ENCODE peak calls at places on chromosomes 13 and 19, in seven cellular contexts. C, D, G, N, W, J and V are unnamed samples. For H3K36me3, the result is how much of the 10 kb centered on the place peaks cover.

GRCh38 chr13:30864352-30865130 is 41.5 kb upstream of the MEDAG start:
- DNase-seq in D (no peak), W (no peak), N (no peak), J (no peak), G (no peak), C (no peak), V (no peak)

GRCh38 chr13:99496322-99497142 is 4.7 kb upstream of the TM9SF2 start:
- DNase-seq in W (peak), C (peak), D (peak), G (no peak), N (no peak), J (peak), V (peak)

GRCh38 chr19:43351998-43352746 is 1.3 kb upstream of the CD177 start:
- DNase-seq in C (no peak), N (no peak), J (no peak), G (no peak), W (no peak), D (no peak), V (no peak)

GRCh38 chr13:112064222-112064621 is 2.7 kb upstream of the SOX1 start:
- DNase-seq in J (no peak), C (no peak), D (no peak), W (no peak), G (no peak), N (no peak), V (no peak)

GRCh38 chr19:5590151-5590864 is 22.6 kb upstream of the TINCR start:
- DNase-seq in J (no peak), G (no peak), C (peak), D (no peak), N (no peak), W (no peak), V (no peak)

GRCh38 chr19:30001794-30002193 is 59.8 kb downstream of the URI1 start:
- DNase-seq in J (no peak), D (no peak), G (peak), N (no peak), C (no peak), W (no peak), V (no peak)

GRCh38 chr13:99465454-99465853 is 35.8 kb upstream of the TM9SF2 start:
- DNase-seq in N (no peak), C (no peak), J (no peak), D (no peak), W (no peak), G (no peak), V (no peak)

GRCh38 chr13:97189943-97190342 is 32.2 kb upstream of the MBNL2 start:
- DNase-seq in N (no peak), C (no peak), J (no peak), G (no peak), W (no peak), D (no peak), V (no peak)

GRCh38 chr19:49746206-49746958 is 16.7 kb downstream of the TSKS start:
- DNase-seq in D (peak), G (no peak), C (peak), N (peak), W (peak), J (no peak), V (peak)

GRCh38 chr13:113157929-113158747 is at the start of gene PROZ:
- DNase-seq in J (no peak), N (no peak), G (no peak), D (no peak), W (no peak), C (no peak), V (no peak)

GRCh38 chr13:71828117-71828516 is 38.9 kb downstream of the DACH1 start:
- DNase-seq in J (no peak), G (peak), D (no peak), C (no peak), W (no peak), N (no peak), V (no peak)

GRCh38 chr19:7376151-7376852 is 27.6 kb downstream of the ARHGEF18 start:
- DNase-seq in D (no peak), G (no peak), N (no peak), J (no peak), C (no peak), W (no peak), V (no peak)

GRCh38 chr19:13181747-13182388 is 31.7 kb downstream of the IER2 start:
- DNase-seq in J (no peak), C (peak), D (peak), G (peak), N (peak), W (peak), V (peak)

GRCh38 chr13:89977203-89977602 is 1370.3 kb upstream of the MIR17HG start:
- DNase-seq in G (no peak), C (no peak), D (no peak), W (no peak), J (no peak), N (no peak), V (no peak)

GRCh38 chr13:95704510-95704909 is 27.6 kb downstream of the DNAJC3 start:
- DNase-seq in N (no peak), C (no peak), G (no peak), J (no peak), D (no peak), W (no peak), V (no peak)
- TF ChIP-seq CTCF in N (no peak), C (no peak), G (peak), J (peak), D (no peak), W (no peak), V (peak)

GRCh38 chr19:48133094-48133493 is 22.5 kb upstream of the PLA2G4C start:
- DNase-seq in N (no peak), J (no peak), W (no peak), D (no peak), C (no peak), G (no peak), V (no peak)

GRCh38 chr19:48139053-48139452 is 28.4 kb upstream of the PLA2G4C start:
- DNase-seq in D (no peak), W (no peak), N (no peak), J (no peak), G (no peak), C (no peak), V (no peak)

GRCh38 chr19:48135411-48135810 is 24.8 kb upstream of the PLA2G4C start:
- DNase-seq in J (no peak), G (no peak), N (no peak), W (no peak), D (no peak), C (no peak), V (no peak)

GRCh38 chr19:48137411-48137810 is 26.8 kb upstream of the PLA2G4C start:
- DNase-seq in G (no peak), J (no peak), C (no peak), N (no peak), W (no peak), D (no peak), V (no peak)

GRCh38 chr19:48136547-48136946 is 25.9 kb upstream of the PLA2G4C start:
- DNase-seq in N (no peak), J (no peak), G (no peak), C (no peak), D (no peak), W (no peak), V (no peak)
- H3K4me3 ChIP-seq in N (no peak), J (no peak), G (no peak), C (no peak), D (no peak), W (no peak), V (no peak)

DNA sequence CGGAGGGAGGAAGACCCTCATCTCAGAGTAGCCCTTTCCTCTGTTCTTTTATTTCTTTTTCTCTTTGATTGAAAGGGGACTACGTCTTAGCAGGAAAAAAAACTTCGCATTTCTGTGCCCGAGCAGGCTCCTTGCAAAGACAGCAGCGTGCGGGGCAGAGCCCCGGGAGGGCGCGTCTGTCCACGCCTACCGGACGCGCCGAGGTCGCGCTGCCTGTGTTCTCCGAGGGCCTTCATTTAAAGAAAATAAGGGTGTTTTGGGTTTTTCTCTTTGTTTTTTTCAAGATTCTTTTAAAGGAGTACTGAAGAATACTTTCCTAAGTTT is 29.2 kb downstream of the CERS1 start:
- DNase-seq in G (no peak), D (no peak), W (no peak), N (no peak), C (no peak), J (no peak), V (no peak)
- H3K36me3 ChIP-seq in G (under half), D (under half), W (half or more), N (half or more), C (half or more), J (under half), V (under half)

GRCh38 chr13:52665325-52665724 is 12.7 kb downstream of the SUGT1 start:
- DNase-seq in J (no peak), W (no peak), C (no peak), G (peak), D (no peak), N (no peak), V (peak)
- TF ChIP-seq CTCF in J (peak), W (peak), C (no peak), G (peak), D (peak), N (peak), V (peak)

GRCh38 chr13:25169951-25170553 is 2.0 kb downstream of the AMER2 start:
- DNase-seq in N (no peak), C (no peak), W (no peak), J (no peak), G (no peak), D (no peak), V (no peak)

GRCh38 chr13:25167775-25168174 is 4.3 kb downstream of the AMER2 start:
- DNase-seq in G (no peak), C (no peak), N (no peak), W (no peak), J (no peak), D (no peak), V (no peak)

GRCh38 chr13:25170554-25171107 is 1.5 kb downstream of the AMER2 start:
- DNase-seq in G (peak), J (no peak), N (no peak), C (no peak), D (no peak), W (no peak), V (no peak)

GRCh38 chr13:25168800-25169199 is 3.3 kb downstream of the AMER2 start:
- DNase-seq in J (no peak), D (no peak), C (no peak), G (no peak), N (no peak), W (no peak), V (no peak)

GRCh38 chr13:25169356-25169755 is 2.7 kb downstream of the AMER2 start:
- DNase-seq in D (no peak), J (no peak), N (no peak), G (no peak), C (no peak), W (no peak), V (no peak)
- H3K4me3 ChIP-seq in D (no peak), J (no peak), N (no peak), G (no peak), C (no peak), W (no peak), V (no peak)

DNA sequence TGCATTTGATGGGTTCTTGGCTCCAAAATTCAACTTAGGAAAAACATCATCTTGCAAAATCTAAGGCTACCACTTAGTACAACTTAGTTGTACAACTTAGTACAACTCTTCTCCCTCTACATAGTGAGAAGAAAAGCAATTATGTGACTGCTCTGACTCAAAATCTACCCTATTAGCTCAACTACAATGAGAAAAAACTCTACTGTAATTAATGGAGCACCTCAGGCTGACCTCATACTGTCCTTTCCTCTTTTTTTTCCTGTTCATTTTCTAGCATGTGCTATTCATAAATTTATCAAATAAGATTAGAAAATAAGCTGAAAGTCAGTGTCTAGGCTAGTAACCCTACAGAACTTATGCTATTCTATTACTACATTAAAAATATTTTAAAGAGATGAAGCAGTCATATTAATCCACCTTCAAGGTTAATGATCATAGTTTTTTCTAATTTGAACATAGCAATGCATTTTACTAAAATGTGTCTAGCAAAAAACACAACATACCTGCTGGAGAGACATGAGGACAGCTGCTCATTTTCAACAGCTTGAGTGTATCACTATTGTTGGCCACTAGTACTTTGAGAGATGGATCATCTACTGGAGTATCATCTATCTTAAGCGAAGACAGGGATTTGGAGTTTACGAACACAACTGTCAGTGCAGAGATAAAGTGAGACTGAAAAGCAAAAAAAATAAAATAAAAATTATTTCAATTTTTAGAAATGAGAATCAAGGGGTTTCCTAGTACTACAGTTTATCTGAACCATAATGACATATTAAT is 11.9 kb downstream of the FBXL3 start:
- DNase-seq in J (no peak), D (no peak), N (no peak), C (no peak), W (no peak), G (no peak), V (no peak)
- H3K36me3 ChIP-seq in J (under half), D (half or more), N (half or more), C (half or more), W (half or more), G (under half), V (under half)

GRCh38 chr13:63026285-63026797 is 1610.7 kb upstream of the PCDH20 start:
- DNase-seq in J (no peak), D (no peak), C (no peak), G (no peak), N (no peak), W (no peak), V (no peak)

GRCh38 chr13:63025741-63026140 is 1610.1 kb upstream of the PCDH20 start:
- DNase-seq in C (no peak), N (no peak), J (no peak), G (no peak), D (no peak), W (no peak), V (no peak)

GRCh38 chr13:63024458-63024857 is 1608.8 kb upstream of the PCDH20 start:
- DNase-seq in N (no peak), D (no peak), G (no peak), W (no peak), J (no peak), C (no peak), V (no peak)
- TF ChIP-seq CTCF in N (no peak), D (no peak), G (no peak), W (no peak), J (no peak), C (no peak), V (no peak)

GRCh38 chr19:19133985-19134384 is 4.3 kb downstream of the TMEM161A start:
- DNase-seq in W (no peak), J (no peak), D (no peak), N (no peak), C (no peak), G (no peak), V (no peak)
- H3K4me3 ChIP-seq in W (no peak), J (no peak), D (no peak), N (no peak), C (no peak), G (no peak), V (no peak)